ENCODE peak calls at places on chromosome 16, in nine cellular contexts. One of them, this sample, is unnamed.

GRCh38 chr16:69017036-69017783 is 88.2 kb upstream of the HAS3 start:
- DNase-seq in GM23338: no peak
- DNase-seq in mammary epithelial cell: peak; percentile 85
- DNase-seq in hepatocyte: no peak
- DNase-seq in neural progenitor cell: no peak
- DNase-seq in SK-N-SH: peak; percentile 11
- DNase-seq in HCT116: peak; percentile 82
- DNase-seq in K562: peak; percentile 21
- DNase-seq in IMR-90: peak; percentile 85
- DNase-seq in this sample: peak; percentile 95

GRCh38 chr16:66502020-66502913 is 47.7 kb downstream of the TK2 start:
- DNase-seq in K562: no peak
- DNase-seq in neural progenitor cell: no peak
- DNase-seq in HCT116: no peak
- DNase-seq in IMR-90: peak; percentile 46
- DNase-seq in mammary epithelial cell: no peak
- DNase-seq in GM23338: no peak
- DNase-seq in hepatocyte: peak; percentile 51
- DNase-seq in SK-N-SH: no peak
- DNase-seq in this sample: peak; percentile 83

GRCh38 chr16:75323198-75323597 is 71.8 kb upstream of the BCAR1 start:
- DNase-seq in GM23338: no peak
- DNase-seq in IMR-90: no peak
- DNase-seq in SK-N-SH: no peak
- DNase-seq in neural progenitor cell: no peak
- DNase-seq in K562: no peak
- DNase-seq in hepatocyte: no peak
- DNase-seq in HCT116: no peak
- DNase-seq in mammary epithelial cell: peak; percentile 59
- DNase-seq in this sample: no peak

GRCh38 chr16:76787394-76787793 is 403.6 kb upstream of the MON1B start:
- DNase-seq in K562: no peak
- DNase-seq in HCT116: no peak
- DNase-seq in neural progenitor cell: no peak
- DNase-seq in GM23338: no peak
- DNase-seq in IMR-90: no peak
- DNase-seq in hepatocyte: no peak
- DNase-seq in SK-N-SH: no peak
- DNase-seq in mammary epithelial cell: peak; percentile 79
- DNase-seq in this sample: no peak

GRCh38 chr16:87298857-87299465 is 18.2 kb downstream of the C16orf95 start:
- DNase-seq in K562: no peak
- DNase-seq in GM23338: no peak
- DNase-seq in mammary epithelial cell: no peak
- DNase-seq in hepatocyte: no peak
- DNase-seq in HCT116: no peak
- DNase-seq in IMR-90: no peak
- DNase-seq in SK-N-SH: no peak
- DNase-seq in neural progenitor cell: no peak
- DNase-seq in this sample: peak; percentile 63

GRCh38 chr16:86158688-86159360 is 259.9 kb downstream of the IRF8 start:
- DNase-seq in IMR-90: peak; percentile 36
- DNase-seq in neural progenitor cell: no peak
- DNase-seq in HCT116: peak; percentile 64
- DNase-seq in SK-N-SH: no peak
- DNase-seq in GM23338: peak; percentile 50
- DNase-seq in K562: peak; percentile 21
- DNase-seq in hepatocyte: no peak
- DNase-seq in mammary epithelial cell: no peak
- DNase-seq in this sample: no peak

GRCh38 chr16:22789281-22789945 is 24.5 kb upstream of the HS3ST2 start:
- DNase-seq in SK-N-SH: no peak
- DNase-seq in mammary epithelial cell: peak; percentile 78
- DNase-seq in neural progenitor cell: no peak
- DNase-seq in hepatocyte: no peak
- DNase-seq in IMR-90: no peak
- DNase-seq in K562: no peak
- DNase-seq in GM23338: no peak
- DNase-seq in HCT116: no peak
- DNase-seq in this sample: no peak

GRCh38 chr16:50474138-50474537 is 74.1 kb upstream of the NKD1 start:
- DNase-seq in IMR-90: no peak
- DNase-seq in GM23338: no peak
- DNase-seq in hepatocyte: no peak
- DNase-seq in mammary epithelial cell: peak; percentile 5
- DNase-seq in SK-N-SH: no peak
- DNase-seq in neural progenitor cell: no peak
- DNase-seq in K562: no peak
- DNase-seq in HCT116: no peak
- DNase-seq in this sample: no peak

GRCh38 chr16:4053663-4054479 is 62.4 kb downstream of the ADCY9 start:
- DNase-seq in HCT116: peak; percentile 12
- DNase-seq in K562: no peak
- DNase-seq in GM23338: no peak
- DNase-seq in mammary epithelial cell: peak; percentile 55
- DNase-seq in neural progenitor cell: no peak
- DNase-seq in hepatocyte: peak; percentile 16
- DNase-seq in IMR-90: peak; percentile 95
- DNase-seq in SK-N-SH: no peak
- DNase-seq in this sample: peak; percentile 80

GRCh38 chr16:67395458-67396158 is 2.3 kb upstream of the TPPP3 start:
- DNase-seq in HCT116: no peak
- DNase-seq in K562: no peak
- DNase-seq in SK-N-SH: no peak
- DNase-seq in hepatocyte: no peak
- DNase-seq in mammary epithelial cell: peak; percentile 57
- DNase-seq in GM23338: no peak
- DNase-seq in IMR-90: peak; percentile 72
- DNase-seq in neural progenitor cell: peak; percentile 67
- DNase-seq in this sample: peak; percentile 94

GRCh38 chr16:55324491-55325447 is 766 bp downstream of the IRX6 start:
- DNase-seq in HCT116: no peak
- DNase-seq in neural progenitor cell: peak; percentile 56
- DNase-seq in IMR-90: no peak
- DNase-seq in hepatocyte: no peak
- DNase-seq in mammary epithelial cell: peak; percentile 22
- DNase-seq in SK-N-SH: peak; percentile 68
- DNase-seq in GM23338: peak; percentile 49
- DNase-seq in K562: no peak
- DNase-seq in this sample: peak; percentile 84

GRCh38 chr16:55326261-55326802 is 2.3 kb downstream of the IRX6 start:
- DNase-seq in SK-N-SH: no peak
- DNase-seq in neural progenitor cell: peak; percentile 22
- DNase-seq in K562: no peak
- DNase-seq in GM23338: peak; percentile 27
- DNase-seq in HCT116: no peak
- DNase-seq in IMR-90: no peak
- DNase-seq in hepatocyte: no peak
- DNase-seq in mammary epithelial cell: no peak
- DNase-seq in this sample: no peak

GRCh38 chr16:55322327-55322726 is 1.7 kb upstream of the IRX6 start:
- DNase-seq in K562: no peak
- DNase-seq in mammary epithelial cell: no peak
- DNase-seq in SK-N-SH: no peak
- DNase-seq in hepatocyte: no peak
- DNase-seq in neural progenitor cell: no peak
- DNase-seq in GM23338: no peak
- DNase-seq in HCT116: no peak
- DNase-seq in IMR-90: no peak
- DNase-seq in this sample: no peak

GRCh38 chr16:55323637-55324490 is at the start of gene IRX6:
- DNase-seq in SK-N-SH: peak; percentile 89
- DNase-seq in neural progenitor cell: peak; percentile 84
- DNase-seq in mammary epithelial cell: peak; percentile 37
- DNase-seq in K562: peak; percentile 18
- DNase-seq in GM23338: peak; percentile 90
- DNase-seq in IMR-90: no peak
- DNase-seq in hepatocyte: peak; percentile 53
- DNase-seq in HCT116: no peak
- DNase-seq in this sample: peak; percentile 87

DNA sequence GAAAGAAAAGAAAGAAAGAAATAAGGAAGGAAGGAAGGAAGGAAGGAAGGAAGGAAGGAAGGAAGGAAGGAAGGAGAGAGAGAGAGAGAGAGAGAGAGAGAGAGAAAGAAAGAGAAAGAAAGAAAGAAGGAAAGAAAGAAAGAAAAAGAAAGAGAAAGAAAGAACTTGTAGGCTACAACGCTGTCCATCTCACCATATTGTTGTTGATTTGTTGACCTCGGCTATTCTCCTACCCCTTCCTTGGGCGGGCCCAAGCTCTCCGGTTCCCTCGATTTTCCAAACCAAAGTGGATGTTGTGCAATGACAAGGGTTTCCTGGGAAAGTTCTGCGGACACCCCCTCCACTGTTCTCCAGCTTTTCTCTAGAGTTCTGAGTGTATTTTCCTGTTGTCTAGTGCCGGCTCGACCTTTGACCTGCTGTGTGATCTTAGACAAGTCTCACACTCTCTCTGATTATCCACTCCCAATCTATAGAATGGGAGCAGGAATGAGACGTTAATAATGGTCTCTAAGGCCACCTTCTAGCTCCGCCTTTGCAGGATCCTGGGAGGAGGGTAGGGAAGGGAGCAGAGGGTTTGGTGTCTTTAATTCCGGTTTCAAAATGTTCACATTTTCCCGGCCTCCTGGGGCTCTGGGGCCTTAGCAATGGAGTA is 1.6 kb downstream of the IRX6 start:
- DNase-seq in HCT116: no peak
- DNase-seq in K562: no peak
- DNase-seq in hepatocyte: no peak
- DNase-seq in SK-N-SH: no peak
- DNase-seq in GM23338: peak; percentile 13
- DNase-seq in mammary epithelial cell: no peak
- DNase-seq in IMR-90: no peak
- DNase-seq in neural progenitor cell: no peak
- DNase-seq in this sample: no peak
- H2AFZ ChIP-seq in HCT116: no peak overlapping the region
- H2AFZ ChIP-seq in K562: no peak overlapping the region
- H2AFZ ChIP-seq in hepatocyte: no peak overlapping the region
- H2AFZ ChIP-seq in SK-N-SH: no peak overlapping the region
- H2AFZ ChIP-seq in GM23338: peak overlapping the region; percentile 94
- H2AFZ ChIP-seq in mammary epithelial cell: no peak overlapping the region
- H2AFZ ChIP-seq in IMR-90: no peak overlapping the region
- H2AFZ ChIP-seq in neural progenitor cell: no peak overlapping the region
- H2AFZ ChIP-seq in this sample: no peak overlapping the region

DNA sequence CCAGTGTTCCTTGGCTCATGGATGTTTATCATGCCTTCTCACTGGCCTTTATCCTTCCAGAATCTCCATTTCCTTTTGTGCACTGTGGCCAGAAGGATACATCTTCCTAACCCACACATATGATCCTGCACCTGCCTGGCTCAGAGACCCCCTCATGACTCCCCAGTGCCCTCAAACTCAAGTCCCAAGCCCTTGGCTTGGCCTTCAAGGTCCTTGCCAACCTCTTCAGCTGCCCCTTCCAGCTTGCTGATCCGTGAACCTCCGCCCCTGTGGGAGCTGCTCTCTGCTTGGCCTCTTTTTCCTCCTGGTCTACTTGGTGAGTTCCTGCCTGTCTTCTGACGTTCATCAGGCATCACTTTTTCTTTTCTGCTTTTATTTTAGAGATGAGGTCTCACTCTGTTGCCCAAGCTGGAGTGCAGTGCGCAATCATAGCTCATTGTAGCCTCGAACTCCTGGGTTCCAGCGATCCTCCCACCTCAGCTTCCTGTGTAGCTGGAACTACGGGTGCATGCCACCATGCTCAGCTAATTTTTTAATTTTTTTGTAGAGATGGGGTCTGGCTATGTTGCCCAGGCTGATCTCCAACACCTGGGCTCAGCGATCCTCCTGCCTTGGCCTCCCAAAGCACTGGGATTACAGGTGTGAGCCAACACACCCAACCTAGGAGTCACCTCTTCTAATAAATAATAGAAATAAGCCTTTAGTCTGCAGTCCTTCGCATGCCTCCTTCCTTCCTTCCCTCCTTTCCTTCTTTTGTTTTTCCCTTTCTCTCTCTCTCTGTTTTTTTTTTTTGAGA is 2.5 kb upstream of the PYCARD start:
- DNase-seq in mammary epithelial cell: no peak
- DNase-seq in IMR-90: no peak
- DNase-seq in GM23338: no peak
- DNase-seq in K562: no peak
- DNase-seq in hepatocyte: no peak
- DNase-seq in neural progenitor cell: no peak
- DNase-seq in HCT116: no peak
- DNase-seq in SK-N-SH: no peak
- DNase-seq in this sample: peak; percentile 80
- H3K4me1 ChIP-seq in mammary epithelial cell: peaks cover 16% of the 10 kb centered on the region
- H3K4me1 ChIP-seq in IMR-90: peaks cover 4% of the 10 kb centered on the region
- H3K4me1 ChIP-seq in GM23338: peaks cover 16% of the 10 kb centered on the region
- H3K4me1 ChIP-seq in K562: peaks cover 12% of the 10 kb centered on the region
- H3K4me1 ChIP-seq in hepatocyte: peaks cover 14% of the 10 kb centered on the region
- H3K4me1 ChIP-seq in neural progenitor cell: no peaks in the 10 kb centered on the region
- H3K4me1 ChIP-seq in HCT116: peaks cover 6% of the 10 kb centered on the region
- H3K4me1 ChIP-seq in SK-N-SH: no peaks in the 10 kb centered on the region
- H3K4me1 ChIP-seq in this sample: peaks cover 11% of the 10 kb centered on the region

DNA sequence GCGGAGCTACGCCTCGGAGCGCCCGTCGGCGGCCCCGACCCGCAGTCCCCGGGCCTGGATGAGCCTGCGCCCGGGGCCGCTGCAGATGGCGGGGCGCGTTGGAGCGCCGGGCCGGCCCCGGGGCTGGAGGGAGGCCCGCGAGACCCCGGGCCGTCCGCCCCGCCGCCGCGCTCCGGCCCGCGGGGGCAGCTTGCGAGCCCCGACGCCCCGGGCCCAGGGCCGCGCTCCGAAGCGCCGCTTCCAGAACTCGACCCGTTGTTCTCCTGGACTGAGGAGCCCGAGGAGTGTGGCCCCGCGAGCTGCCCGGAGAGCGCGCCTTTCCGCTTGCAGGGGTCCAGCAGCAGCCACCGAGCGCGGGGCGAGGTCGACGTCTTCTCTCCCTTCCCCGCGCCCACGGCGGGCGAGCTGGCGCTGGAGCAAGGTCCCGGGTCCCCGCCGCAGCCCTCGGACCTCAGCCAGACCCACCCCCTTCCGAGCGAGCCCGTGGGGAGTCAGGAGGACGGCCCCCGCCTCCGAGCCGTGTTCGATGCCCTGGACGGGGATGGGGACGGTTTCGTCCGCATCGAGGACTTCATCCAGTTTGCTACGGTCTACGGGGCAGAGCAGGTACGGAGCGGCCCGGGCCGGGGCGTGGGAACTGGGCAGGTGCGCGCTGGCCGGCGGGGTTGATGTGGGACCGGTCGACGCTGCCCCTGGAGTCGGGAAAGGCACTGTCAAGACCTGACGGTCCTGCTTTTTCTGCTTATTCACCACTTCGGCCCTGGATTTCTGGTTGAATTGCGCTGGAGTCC is 861 bp downstream of the RAB11FIP3 start:
- DNase-seq in mammary epithelial cell: peak; percentile 16
- DNase-seq in hepatocyte: peak; percentile 36
- DNase-seq in HCT116: no peak
- DNase-seq in IMR-90: no peak
- DNase-seq in neural progenitor cell: peak; percentile 42
- DNase-seq in GM23338: peak; percentile 68
- DNase-seq in SK-N-SH: peak; percentile 70
- DNase-seq in K562: peak; percentile 24
- DNase-seq in this sample: peak; percentile 90
- H2AFZ ChIP-seq in mammary epithelial cell: peak overlapping the region; percentile 91
- H2AFZ ChIP-seq in hepatocyte: no peak overlapping the region
- H2AFZ ChIP-seq in HCT116: no peak overlapping the region
- H2AFZ ChIP-seq in IMR-90: peak overlapping the region; percentile 82
- H2AFZ ChIP-seq in neural progenitor cell: peak overlapping the region; percentile 72
- H2AFZ ChIP-seq in GM23338: peak overlapping the region; percentile 52
- H2AFZ ChIP-seq in SK-N-SH: no peak overlapping the region
- H2AFZ ChIP-seq in K562: peak overlapping the region; percentile 53
- H2AFZ ChIP-seq in this sample: no peak overlapping the region

GRCh38 chr16:85138073-85138824 is 26.0 kb upstream of the CIBAR2 start:
- DNase-seq in IMR-90: no peak
- DNase-seq in HCT116: no peak
- DNase-seq in SK-N-SH: no peak
- DNase-seq in hepatocyte: no peak
- DNase-seq in K562: no peak
- DNase-seq in neural progenitor cell: no peak
- DNase-seq in mammary epithelial cell: no peak
- DNase-seq in GM23338: no peak
- DNase-seq in this sample: peak; percentile 35
- H3K4me1 ChIP-seq in IMR-90: peaks cover 17% of the 10 kb centered on the region
- H3K4me1 ChIP-seq in HCT116: no peaks in the 10 kb centered on the region
- H3K4me1 ChIP-seq in SK-N-SH: peaks cover 25% of the 10 kb centered on the region
- H3K4me1 ChIP-seq in hepatocyte: peaks cover 37% of the 10 kb centered on the region
- H3K4me1 ChIP-seq in K562: peaks cover 16% of the 10 kb centered on the region
- H3K4me1 ChIP-seq in neural progenitor cell: peaks cover 8% of the 10 kb centered on the region
- H3K4me1 ChIP-seq in mammary epithelial cell: peaks cover 7% of the 10 kb centered on the region
- H3K4me1 ChIP-seq in GM23338: peaks cover 7% of the 10 kb centered on the region
- H3K4me1 ChIP-seq in this sample: peaks cover 26% of the 10 kb centered on the region

This sample was measured in osteoblast.